ENCODE peak calls at places on chromosome 19, in five cellular contexts. S, M, G, X and O are unnamed samples.

GRCh38 chr19:43463381-43464088 is 1.9 kb downstream of the LYPD3 start:
- DNase-seq in G (peak), S (peak), M (no peak), X (peak), O (peak)

GRCh38 chr19:39871362-39871761 is 25.2 kb upstream of the FBL start:
- DNase-seq in M (no peak), G (no peak), S (no peak), X (no peak), O (no peak)

GRCh38 chr19:35945121-35945792 is 9.1 kb downstream of the LRFN3 start:
- DNase-seq in G (no peak), M (no peak), S (no peak), X (no peak), O (no peak)

GRCh38 chr19:21023901-21024300 is 3.4 kb downstream of the ZNF430 start:
- DNase-seq in X (no peak), G (no peak), M (peak), S (no peak), O (no peak)

GRCh38 chr19:52896431-52897148 is 845 bp downstream of the ZNF320 start:
- DNase-seq in G (no peak), S (no peak), X (no peak), M (no peak), O (no peak)

GRCh38 chr19:35306473-35307246 is 14.7 kb downstream of the MAG start:
- DNase-seq in G (no peak), M (no peak), X (no peak), S (no peak), O (no peak)

GRCh38 chr19:6087074-6087506 is 23.2 kb downstream of the RFX2 start:
- DNase-seq in G (no peak), M (no peak), X (no peak), S (no peak), O (no peak)

GRCh38 chr19:33303791-33304759 is 1.7 kb upstream of the CEBPA start:
- DNase-seq in X (no peak), G (no peak), M (no peak), S (no peak), O (no peak)

GRCh38 chr19:28549680-28550277 is 663.2 kb downstream of the UQCRFS1 start:
- DNase-seq in S (no peak), M (no peak), G (no peak), X (no peak), O (no peak)

GRCh38 chr19:57248646-57249045 is 8.2 kb downstream of the ZNF805 start:
- DNase-seq in G (no peak), S (no peak), X (peak), M (no peak), O (no peak)

GRCh38 chr19:40237791-40238190 is 11.3 kb upstream of the CCNP start:
- DNase-seq in S (no peak), G (no peak), M (no peak), X (no peak), O (no peak)

GRCh38 chr19:46328079-46328478 is 18.8 kb upstream of the PPP5C start:
- DNase-seq in G (no peak), X (no peak), S (no peak), M (no peak), O (no peak)

GRCh38 chr19:44694184-44694579 is 4.8 kb upstream of the CEACAM16 start:
- DNase-seq in G (no peak), M (no peak), S (no peak), X (no peak), O (no peak)

GRCh38 chr19:41521860-41522555 is 54.0 kb upstream of the CEACAM21 start:
- DNase-seq in S (no peak), X (no peak), M (no peak), G (no peak), O (no peak)

GRCh38 chr19:41324921-41325639 is 15.1 kb downstream of the CCDC97 start:
- DNase-seq in G (peak), X (peak), M (no peak), S (no peak), O (no peak)

GRCh38 chr19:7988307-7988706 is 17.1 kb downstream of the ELAVL1 start:
- DNase-seq in X (no peak), M (no peak), G (no peak), S (no peak), O (no peak)

GRCh38 chr19:18156841-18157464 is 4.0 kb downstream of the PIK3R2 start:
- DNase-seq in G (peak), S (peak), X (peak), M (no peak), O (peak)

GRCh38 chr19:14166448-14166847 is 30.1 kb upstream of the ASF1B start:
- DNase-seq in M (no peak), S (no peak), G (no peak), X (no peak), O (no peak)

GRCh38 chr19:18839465-18840287 is 7.9 kb downstream of the UPF1 start:
- DNase-seq in M (no peak), S (no peak), X (no peak), G (no peak), O (no peak)

DNA sequence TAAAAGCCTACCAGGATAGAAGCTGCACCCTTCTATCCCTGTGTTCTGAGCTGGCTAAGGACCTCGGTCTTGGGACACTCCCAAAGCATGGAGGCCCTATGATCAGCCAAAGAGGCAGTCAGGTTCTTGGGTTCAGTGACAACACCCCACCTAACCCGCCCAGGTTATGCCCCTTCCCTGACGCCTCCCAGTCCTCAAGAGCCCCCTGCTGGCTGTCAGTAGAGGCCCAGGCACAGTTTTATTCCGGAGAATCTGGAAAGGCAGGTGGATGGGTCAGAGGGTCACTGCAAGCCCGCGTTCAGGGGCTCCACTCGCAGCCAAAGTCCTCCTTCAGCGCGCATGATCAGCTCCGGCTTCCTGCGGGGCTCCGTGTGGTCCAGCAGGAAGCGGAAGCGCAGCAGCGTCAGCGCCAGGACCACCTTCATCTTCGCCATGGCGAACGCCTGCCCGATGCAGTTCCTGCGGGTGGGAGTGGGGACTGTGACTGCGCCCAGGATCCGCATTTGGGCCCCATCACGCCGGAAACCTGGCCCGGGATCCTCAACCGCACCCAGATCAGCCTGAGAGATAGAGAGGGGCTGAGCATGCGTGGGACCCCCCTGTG is 22.3 kb downstream of the OR10H3 start:
- DNase-seq in M (no peak), X (no peak), S (no peak), G (peak), O (no peak)
- TF ChIP-seq CTCF in M (no peak), X (no peak), S (no peak), G (peak), O (no peak)

GRCh38 chr19:55344444-55344843 is 4.8 kb downstream of the KMT5C start:
- DNase-seq in S (no peak), M (no peak), X (no peak), G (no peak), O (no peak)
- TF ChIP-seq CTCF in S (no peak), M (peak), X (no peak), G (no peak), O (no peak)

GRCh38 chr19:49336482-49337266 is 1.5 kb downstream of the CD37 start:
- DNase-seq in M (no peak), G (no peak), S (no peak), X (no peak), O (no peak)
- TF ChIP-seq CTCF in M (no peak), G (no peak), S (no peak), X (no peak), O (no peak)

DNA sequence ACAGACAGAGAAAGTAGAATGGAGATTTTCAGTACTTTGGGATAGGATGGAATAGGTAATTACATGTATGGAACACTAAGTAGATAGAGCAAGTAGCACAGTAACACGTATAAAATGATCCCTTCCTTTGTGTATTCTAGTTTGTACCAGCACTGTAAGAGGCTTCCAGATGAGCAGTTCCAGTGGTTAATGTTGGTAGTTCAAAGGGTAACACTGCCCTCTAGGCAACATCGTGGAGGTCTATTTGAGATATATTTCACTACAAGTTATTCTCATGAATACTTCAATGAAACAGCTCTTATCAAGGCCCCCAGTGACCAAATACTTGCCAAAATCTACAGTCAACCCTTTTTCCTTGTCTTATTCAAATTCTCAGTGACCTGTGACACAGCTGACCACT is 13.5 kb upstream of the ZNF563 start:
- DNase-seq in S (no peak), M (no peak), G (peak), X (no peak), O (no peak)
- TF ChIP-seq CTCF in S (no peak), M (no peak), G (no peak), X (no peak), O (no peak)

DNA sequence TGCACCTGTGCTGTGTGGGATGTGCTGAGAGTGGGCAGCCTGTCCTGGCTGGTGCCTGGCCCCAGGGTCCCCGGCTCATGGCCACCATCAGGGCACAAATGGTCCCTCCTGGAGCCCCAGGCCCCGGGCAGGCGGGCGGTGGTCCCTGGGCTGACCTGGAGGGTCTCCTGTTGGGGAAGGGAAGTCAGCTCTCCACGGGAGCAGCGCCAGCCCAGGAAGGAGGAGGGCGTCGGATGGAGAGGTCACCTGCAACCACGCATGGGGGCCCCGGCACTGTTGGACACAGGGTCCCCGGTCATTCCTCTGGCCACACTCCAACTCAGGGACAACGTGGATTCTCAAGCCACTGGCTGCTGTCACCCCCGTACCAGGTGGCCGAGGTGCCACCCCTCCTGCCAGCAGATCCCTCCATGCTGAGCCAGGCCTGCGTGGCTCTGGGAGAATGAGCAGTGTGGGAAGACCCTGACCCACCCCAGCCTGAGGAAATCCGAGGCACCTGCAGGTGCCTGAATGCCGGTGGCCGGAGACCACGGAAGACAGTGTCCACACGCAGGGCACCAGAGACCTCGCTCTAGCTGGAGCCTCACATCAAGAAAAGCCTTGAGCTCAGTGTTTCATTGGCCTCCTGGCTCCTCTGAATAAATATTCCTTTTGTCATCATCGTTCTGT is 13.5 kb downstream of the LMNB2 start:
- DNase-seq in G (no peak), S (no peak), M (no peak), X (peak), O (no peak)
- TF ChIP-seq CTCF in G (no peak), S (no peak), M (no peak), X (no peak), O (no peak)

GRCh38 chr19:9566729-9567128 is 17.6 kb downstream of the ZNF121 start:
- DNase-seq in M (no peak), S (no peak), G (peak), X (no peak), O (no peak)
- TF ChIP-seq CTCF in M (no peak), S (no peak), G (no peak), X (no peak), O (no peak)

DNA sequence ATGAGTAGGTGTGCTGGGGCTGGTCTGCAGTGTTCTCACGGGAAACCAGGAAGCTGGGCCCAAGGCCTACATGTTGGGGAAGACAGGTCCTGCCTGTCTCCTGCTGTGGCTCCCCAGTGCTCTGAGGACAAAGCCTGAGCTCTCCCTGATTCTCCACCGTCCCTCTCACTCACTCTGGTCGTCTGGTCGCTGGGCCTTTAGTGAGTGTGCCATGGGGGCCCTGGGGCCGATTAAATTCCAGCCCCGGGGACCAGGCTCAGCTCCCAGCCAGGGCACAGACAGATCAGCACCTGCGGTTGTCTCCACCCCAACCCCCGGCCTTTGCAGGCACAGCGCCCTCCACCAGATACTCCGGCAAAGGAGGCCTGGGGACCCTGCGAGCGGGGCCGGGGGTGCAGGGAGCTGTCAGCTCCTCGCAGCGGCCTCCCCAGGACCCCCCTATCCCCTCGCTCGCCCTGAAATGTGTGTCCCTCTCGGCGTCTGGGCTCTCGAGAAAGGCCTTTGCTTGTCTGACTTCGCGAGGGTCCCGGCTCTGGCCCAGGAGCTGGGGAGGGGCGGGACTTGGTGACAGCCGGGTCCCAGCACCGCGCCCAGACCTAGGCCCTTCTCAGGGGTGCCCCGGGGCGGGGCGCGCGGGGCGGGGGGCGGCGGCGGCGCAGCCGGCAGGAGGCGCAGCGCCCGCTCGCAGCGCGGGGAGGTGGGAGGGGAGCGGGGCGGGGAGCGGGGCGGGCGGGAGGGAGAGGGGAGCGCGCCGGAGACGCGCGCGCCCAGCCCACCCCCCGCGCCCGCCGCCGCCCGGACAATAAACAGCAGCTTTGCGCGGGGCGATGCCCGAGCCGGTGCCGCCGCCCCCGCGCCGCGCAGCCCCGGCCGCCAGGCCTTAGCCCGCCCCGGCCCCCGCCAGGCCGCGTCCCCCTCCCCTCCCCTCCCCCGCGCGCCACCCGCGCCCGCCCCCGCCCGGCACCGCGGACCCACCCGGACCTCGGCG is at the start of gene PALM:
- DNase-seq in S (no peak), G (no peak), M (no peak), X (no peak), O (no peak)
- TF ChIP-seq CTCF in S (no peak), G (peak), M (no peak), X (peak), O (no peak)